ENCODE peak calls at places on chromosomes 6 and 20, in nine cellular contexts. One of them, this sample, is unnamed.

GRCh38 chr6:35411066-35411465 is 41.1 kb upstream of the FANCE start:
- DNase-seq in HCT116: no peak
- DNase-seq in GM23248: no peak
- DNase-seq in GM23338: no peak
- DNase-seq in hepatocyte: no peak
- DNase-seq in PC-3: no peak
- DNase-seq in SK-N-SH: no peak
- DNase-seq in MM.1S: no peak
- DNase-seq in neural progenitor cell: no peak
- DNase-seq in this sample: peak; percentile 28

GRCh38 chr20:50713677-50714101 is 17.7 kb upstream of the PARD6B start:
- DNase-seq in HCT116: no peak
- DNase-seq in GM23248: peak; percentile 62
- DNase-seq in GM23338: peak; percentile 78
- DNase-seq in hepatocyte: peak; percentile 59
- DNase-seq in PC-3: peak; percentile 39
- DNase-seq in SK-N-SH: no peak
- DNase-seq in MM.1S: no peak
- DNase-seq in neural progenitor cell: peak; percentile 49
- DNase-seq in this sample: no peak

GRCh38 chr6:116557863-116558262 is 4.3 kb downstream of the CALHM4 start:
- DNase-seq in HCT116: peak; percentile 66
- DNase-seq in GM23248: peak; percentile 98
- DNase-seq in GM23338: peak; percentile 27
- DNase-seq in hepatocyte: peak; percentile 63
- DNase-seq in PC-3: peak; percentile 94
- DNase-seq in SK-N-SH: no peak
- DNase-seq in MM.1S: no peak
- DNase-seq in neural progenitor cell: no peak
- DNase-seq in this sample: no peak

GRCh38 chr20:14986026-14986655 is 648.7 kb upstream of the FLRT3 start:
- DNase-seq in HCT116: no peak
- DNase-seq in GM23248: no peak
- DNase-seq in GM23338: no peak
- DNase-seq in hepatocyte: peak; percentile 74
- DNase-seq in PC-3: peak; percentile 96
- DNase-seq in SK-N-SH: no peak
- DNase-seq in MM.1S: no peak
- DNase-seq in neural progenitor cell: no peak
- DNase-seq in this sample: no peak

GRCh38 chr6:113829702-113830058 is 27.5 kb upstream of the MARCKS start:
- DNase-seq in HCT116: no peak
- DNase-seq in GM23248: peak; percentile 33
- DNase-seq in GM23338: peak; percentile 21
- DNase-seq in hepatocyte: peak; percentile 21
- DNase-seq in PC-3: no peak
- DNase-seq in SK-N-SH: no peak
- DNase-seq in MM.1S: no peak
- DNase-seq in neural progenitor cell: peak; percentile 3
- DNase-seq in this sample: no peak

GRCh38 chr6:109381007-109381746 is 1.1 kb downstream of the CD164 start:
- DNase-seq in HCT116: no peak
- DNase-seq in GM23248: peak; percentile 59
- DNase-seq in GM23338: peak; percentile 11
- DNase-seq in hepatocyte: no peak
- DNase-seq in PC-3: peak; percentile 20
- DNase-seq in SK-N-SH: peak; percentile 18
- DNase-seq in MM.1S: peak; percentile 9
- DNase-seq in neural progenitor cell: peak; percentile 9
- DNase-seq in this sample: peak; percentile 18

GRCh38 chr6:15518878-15519277 is 143.9 kb downstream of the DTNBP1 start:
- DNase-seq in HCT116: no peak
- DNase-seq in GM23248: no peak
- DNase-seq in GM23338: no peak
- DNase-seq in hepatocyte: no peak
- DNase-seq in PC-3: no peak
- DNase-seq in SK-N-SH: no peak
- DNase-seq in MM.1S: no peak
- DNase-seq in neural progenitor cell: no peak
- DNase-seq in this sample: no peak

GRCh38 chr20:63082308-63082938 is 75.7 kb upstream of the BHLHE23 start:
- DNase-seq in HCT116: no peak
- DNase-seq in GM23248: peak; percentile 66
- DNase-seq in GM23338: peak; percentile 86
- DNase-seq in hepatocyte: peak; percentile 73
- DNase-seq in PC-3: peak; percentile 47
- DNase-seq in SK-N-SH: no peak
- DNase-seq in MM.1S: peak; percentile 30
- DNase-seq in neural progenitor cell: peak; percentile 90
- DNase-seq in this sample: peak; percentile 16

GRCh38 chr6:77740380-77740779 is 87.5 kb downstream of the MEI4 start:
- DNase-seq in HCT116: peak; percentile 19
- DNase-seq in GM23248: peak; percentile 53
- DNase-seq in GM23338: peak; percentile 3
- DNase-seq in hepatocyte: peak; percentile 28
- DNase-seq in PC-3: peak; percentile 37
- DNase-seq in SK-N-SH: peak; percentile 11
- DNase-seq in MM.1S: peak; percentile 44
- DNase-seq in neural progenitor cell: no peak
- DNase-seq in this sample: peak; percentile 21

GRCh38 chr20:39109933-39110818 is 148.0 kb downstream of the DHX35 start:
- DNase-seq in HCT116: no peak
- DNase-seq in GM23248: no peak
- DNase-seq in GM23338: peak; percentile 64
- DNase-seq in hepatocyte: no peak
- DNase-seq in PC-3: no peak
- DNase-seq in SK-N-SH: no peak
- DNase-seq in MM.1S: no peak
- DNase-seq in neural progenitor cell: peak; percentile 24
- DNase-seq in this sample: no peak

GRCh38 chr6:42984924-42985475 is 630 bp downstream of the PPP2R5D start:
- DNase-seq in HCT116: no peak
- DNase-seq in GM23248: peak; percentile 44
- DNase-seq in GM23338: peak; percentile 65
- DNase-seq in hepatocyte: peak; percentile 33
- DNase-seq in PC-3: peak; percentile 30
- DNase-seq in SK-N-SH: no peak
- DNase-seq in MM.1S: no peak
- DNase-seq in neural progenitor cell: peak; percentile 52
- DNase-seq in this sample: peak; percentile 37

GRCh38 chr6:73452107-73452461 is at the start of gene CGAS:
- DNase-seq in HCT116: no peak
- DNase-seq in GM23248: peak; percentile 83
- DNase-seq in GM23338: peak; percentile 81
- DNase-seq in hepatocyte: peak; percentile 37
- DNase-seq in PC-3: peak; percentile 75
- DNase-seq in SK-N-SH: no peak
- DNase-seq in MM.1S: peak; percentile 89
- DNase-seq in neural progenitor cell: peak; percentile 15
- DNase-seq in this sample: peak; percentile 47

GRCh38 chr6:53651764-53652401 is 13.7 kb downstream of the KLHL31 start:
- DNase-seq in HCT116: peak; percentile 88
- DNase-seq in GM23248: peak; percentile 80
- DNase-seq in GM23338: peak; percentile 88
- DNase-seq in hepatocyte: peak; percentile 92
- DNase-seq in PC-3: peak; percentile 93
- DNase-seq in SK-N-SH: peak; percentile 80
- DNase-seq in MM.1S: peak; percentile 73
- DNase-seq in neural progenitor cell: peak; percentile 90
- DNase-seq in this sample: no peak

GRCh38 chr6:157656437-157657005 is 166.5 kb upstream of the SNX9 start:
- DNase-seq in HCT116: no peak
- DNase-seq in GM23248: peak; percentile 40
- DNase-seq in GM23338: no peak
- DNase-seq in hepatocyte: no peak
- DNase-seq in PC-3: no peak
- DNase-seq in SK-N-SH: no peak
- DNase-seq in MM.1S: no peak
- DNase-seq in neural progenitor cell: no peak
- DNase-seq in this sample: no peak

GRCh38 chr6:73481969-73482368 is 20.4 kb downstream of the MTO1 start:
- DNase-seq in HCT116: no peak
- DNase-seq in GM23248: no peak
- DNase-seq in GM23338: no peak
- DNase-seq in hepatocyte: no peak
- DNase-seq in PC-3: no peak
- DNase-seq in SK-N-SH: no peak
- DNase-seq in MM.1S: no peak
- DNase-seq in neural progenitor cell: no peak
- DNase-seq in this sample: no peak

GRCh38 chr20:60304026-60304590 is 345.9 kb downstream of the CDH26 start:
- DNase-seq in HCT116: no peak
- DNase-seq in GM23248: no peak
- DNase-seq in GM23338: no peak
- DNase-seq in hepatocyte: no peak
- DNase-seq in PC-3: no peak
- DNase-seq in SK-N-SH: no peak
- DNase-seq in MM.1S: no peak
- DNase-seq in neural progenitor cell: no peak
- DNase-seq in this sample: no peak

GRCh38 chr6:4322846-4323309 is 187.5 kb upstream of the ECI2 start:
- DNase-seq in HCT116: no peak
- DNase-seq in GM23248: peak; percentile 35
- DNase-seq in GM23338: no peak
- DNase-seq in hepatocyte: no peak
- DNase-seq in PC-3: peak; percentile 29
- DNase-seq in SK-N-SH: no peak
- DNase-seq in MM.1S: no peak
- DNase-seq in neural progenitor cell: no peak
- DNase-seq in this sample: no peak

GRCh38 chr6:79671605-79672266 is 40.6 kb downstream of the SH3BGRL2 start:
- DNase-seq in HCT116: peak; percentile 59
- DNase-seq in GM23248: peak; percentile 61
- DNase-seq in GM23338: no peak
- DNase-seq in hepatocyte: peak; percentile 59
- DNase-seq in PC-3: peak; percentile 71
- DNase-seq in SK-N-SH: no peak
- DNase-seq in MM.1S: no peak
- DNase-seq in neural progenitor cell: no peak
- DNase-seq in this sample: peak; percentile 4
- H2AFZ ChIP-seq in HCT116: peak overlapping the region; percentile 86
- H2AFZ ChIP-seq in GM23248: peak overlapping the region; percentile 25
- H2AFZ ChIP-seq in GM23338: no peak overlapping the region
- H2AFZ ChIP-seq in hepatocyte: no peak overlapping the region
- H2AFZ ChIP-seq in PC-3: peak overlapping the region; percentile 77
- H2AFZ ChIP-seq in SK-N-SH: peak overlapping the region; percentile 40
- H2AFZ ChIP-seq in MM.1S: no peak overlapping the region
- H2AFZ ChIP-seq in neural progenitor cell: no peak overlapping the region
- H2AFZ ChIP-seq in this sample: no peak overlapping the region

GRCh38 chr6:84392292-84392691 is 164.8 kb upstream of the CEP162 start:
- DNase-seq in HCT116: no peak
- DNase-seq in GM23248: no peak
- DNase-seq in GM23338: no peak
- DNase-seq in hepatocyte: no peak
- DNase-seq in PC-3: no peak
- DNase-seq in SK-N-SH: peak; percentile 68
- DNase-seq in MM.1S: no peak
- DNase-seq in neural progenitor cell: no peak
- DNase-seq in this sample: no peak

DNA sequence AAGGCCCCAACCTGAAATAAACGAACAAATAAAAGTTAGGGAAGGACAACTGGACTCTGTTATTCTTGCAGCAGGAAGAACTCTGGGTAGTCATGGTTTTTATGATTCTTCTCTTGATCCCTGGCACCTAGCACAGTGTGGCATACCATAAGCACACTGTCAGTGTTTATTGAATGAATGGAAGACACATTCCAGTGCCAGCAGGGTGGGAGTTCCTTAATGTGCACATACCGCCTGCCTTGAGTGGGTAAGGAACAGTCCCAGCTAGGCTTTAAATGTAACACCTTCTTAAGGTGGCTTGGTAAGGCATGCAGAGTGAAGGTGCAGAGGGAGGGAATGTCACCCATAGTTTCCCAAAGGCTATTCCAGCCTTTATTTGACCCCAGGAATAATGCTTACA is 162.9 kb upstream of the CEP162 start:
- DNase-seq in HCT116: no peak
- DNase-seq in GM23248: peak; percentile 4
- DNase-seq in GM23338: no peak
- DNase-seq in hepatocyte: no peak
- DNase-seq in PC-3: no peak
- DNase-seq in SK-N-SH: no peak
- DNase-seq in MM.1S: no peak
- DNase-seq in neural progenitor cell: no peak
- DNase-seq in this sample: no peak
- TF ChIP-seq EZH2phosphoT487 in HCT116: no peak
- TF ChIP-seq EZH2phosphoT487 in GM23248: no peak
- TF ChIP-seq EZH2phosphoT487 in GM23338: no peak
- TF ChIP-seq EZH2phosphoT487 in hepatocyte: no peak
- TF ChIP-seq EZH2phosphoT487 in PC-3: no peak
- TF ChIP-seq EZH2phosphoT487 in SK-N-SH: no peak
- TF ChIP-seq EZH2phosphoT487 in MM.1S: no peak
- TF ChIP-seq EZH2phosphoT487 in neural progenitor cell: no peak
- TF ChIP-seq EZH2phosphoT487 in this sample: no peak

GRCh38 chr6:99348823-99349619 is 453 bp downstream of the FAXC start:
- DNase-seq in HCT116: no peak
- DNase-seq in GM23248: no peak
- DNase-seq in GM23338: peak; percentile 62
- DNase-seq in hepatocyte: peak; percentile 53
- DNase-seq in PC-3: peak; percentile 4
- DNase-seq in SK-N-SH: peak; percentile 81
- DNase-seq in MM.1S: no peak
- DNase-seq in neural progenitor cell: no peak
- DNase-seq in this sample: no peak
- H2AFZ ChIP-seq in HCT116: no peak overlapping the region
- H2AFZ ChIP-seq in GM23248: peak overlapping the region; percentile 88
- H2AFZ ChIP-seq in GM23338: peak overlapping the region; percentile 89
- H2AFZ ChIP-seq in hepatocyte: peak overlapping the region; percentile 84
- H2AFZ ChIP-seq in PC-3: peak overlapping the region; percentile 92
- H2AFZ ChIP-seq in SK-N-SH: peak overlapping the region; percentile 90
- H2AFZ ChIP-seq in MM.1S: peak overlapping the region; percentile 70
- H2AFZ ChIP-seq in neural progenitor cell: peak overlapping the region; percentile 98
- H2AFZ ChIP-seq in this sample: no peak overlapping the region

DNA sequence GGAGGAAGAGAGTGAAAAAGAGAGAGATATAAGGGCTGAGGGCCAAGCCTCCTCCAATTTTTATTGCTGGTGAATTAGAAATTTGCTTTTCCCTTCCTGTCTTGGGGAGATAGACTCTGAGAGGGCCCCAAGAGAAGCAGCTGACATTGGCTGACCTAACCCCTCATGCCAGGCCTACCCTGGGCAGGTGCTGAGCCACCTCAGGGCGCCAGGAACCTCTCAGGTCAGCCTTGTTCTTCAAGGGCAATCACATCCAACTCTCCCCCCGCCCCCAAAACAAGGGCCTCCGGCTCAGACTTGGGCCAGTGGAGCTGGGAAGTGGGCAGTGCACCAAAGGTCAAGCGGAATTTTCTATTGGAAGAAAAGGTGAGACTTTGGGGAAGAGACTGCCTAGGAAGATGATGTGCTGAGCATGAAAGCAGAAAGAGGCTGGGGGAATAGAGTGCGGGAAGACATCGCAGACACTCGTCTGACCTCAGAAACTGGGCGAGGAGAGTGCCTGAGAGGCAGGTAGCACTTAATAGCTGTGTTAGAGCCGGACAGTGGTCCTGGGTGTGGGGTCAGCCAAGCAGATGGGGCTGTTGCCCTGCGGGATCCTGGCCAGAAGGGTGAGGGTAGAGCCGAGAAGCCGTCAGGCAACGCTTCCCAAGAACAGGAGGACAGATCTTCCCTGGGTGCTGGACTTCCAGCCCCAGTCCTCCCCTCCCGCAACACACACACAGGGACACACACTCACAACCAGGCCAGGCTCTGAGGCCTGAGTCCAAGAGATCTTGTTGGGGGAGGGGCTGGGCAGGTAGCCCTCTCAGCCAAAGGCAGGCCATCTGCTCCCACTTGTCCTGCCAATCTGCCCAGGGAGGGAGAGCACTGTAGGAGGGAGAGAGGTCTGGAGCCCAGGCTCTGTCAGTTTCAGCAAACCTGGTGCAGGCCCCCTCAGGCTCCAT is 3.7 kb upstream of the FASTKD5 start:
- DNase-seq in HCT116: no peak
- DNase-seq in GM23248: no peak
- DNase-seq in GM23338: no peak
- DNase-seq in hepatocyte: no peak
- DNase-seq in PC-3: no peak
- DNase-seq in SK-N-SH: peak; percentile 20
- DNase-seq in MM.1S: no peak
- DNase-seq in neural progenitor cell: no peak
- DNase-seq in this sample: no peak
- TF ChIP-seq EZH2phosphoT487 in HCT116: no peak
- TF ChIP-seq EZH2phosphoT487 in GM23248: no peak
- TF ChIP-seq EZH2phosphoT487 in GM23338: no peak
- TF ChIP-seq EZH2phosphoT487 in hepatocyte: no peak
- TF ChIP-seq EZH2phosphoT487 in PC-3: no peak
- TF ChIP-seq EZH2phosphoT487 in SK-N-SH: no peak
- TF ChIP-seq EZH2phosphoT487 in MM.1S: no peak
- TF ChIP-seq EZH2phosphoT487 in neural progenitor cell: no peak
- TF ChIP-seq EZH2phosphoT487 in this sample: no peak

This sample was measured in OCI-LY7.